ENCODE peak calls at places on chromosomes 1 and 21, in ten cellular contexts. R, I, V, A, N, C, P, B, O and J are unnamed samples.

GRCh38 chr1:216805233-216805632 is 82.0 kb upstream of the ESRRG start:
- DNase-seq in V (no peak), I (no peak), A (no peak), R (no peak), B (no peak), N (no peak), O (no peak), P (no peak), C (no peak), J (no peak)

GRCh38 chr1:224182866-224183590 is at the start of gene DEGS1:
- DNase-seq in A (peak; percentile 79), I (no peak), V (peak; percentile 86), P (no peak), B (peak; percentile 97), N (peak; percentile 88), R (peak; percentile 90), O (peak; percentile 92), C (peak; percentile 40), J (peak; percentile 94)

GRCh38 chr1:203380395-203381150 is 29.7 kb upstream of the FMOD start:
- DNase-seq in I (no peak), N (no peak), V (no peak), P (no peak), B (no peak), C (no peak), A (no peak), R (no peak), O (no peak), J (no peak)

GRCh38 chr1:4653796-4654715 is at the start of gene AJAP1:
- DNase-seq in I (no peak), R (no peak), V (no peak), N (no peak), B (no peak), A (no peak), C (no peak), P (no peak), O (no peak), J (no peak)

GRCh38 chr1:152479792-152480595 is 30.6 kb upstream of the LCE5A start:
- DNase-seq in R (no peak), N (peak; percentile 54), C (peak; percentile 63), B (no peak), I (no peak), A (no peak), O (peak; percentile 83), V (no peak), P (no peak), J (no peak)

GRCh38 chr1:168234846-168235547 is 9.2 kb downstream of the SFT2D2 start:
- DNase-seq in P (peak; percentile 24), A (no peak), I (no peak), C (peak; percentile 31), V (peak; percentile 64), R (no peak), B (no peak), O (peak; percentile 86), N (no peak), J (no peak)

GRCh38 chr1:102772831-102773230 is 335.5 kb downstream of the COL11A1 start:
- DNase-seq in B (no peak), A (no peak), V (no peak), C (no peak), R (no peak), P (no peak), O (peak; percentile 49), N (no peak), I (no peak), J (no peak)

GRCh38 chr21:44874497-44875331 is 1.2 kb upstream of the PTTG1IP start:
- DNase-seq in N (peak; percentile 66), B (peak; percentile 93), O (peak; percentile 63), I (no peak), A (peak; percentile 47), P (no peak), V (peak; percentile 61), R (peak; percentile 88), C (no peak), J (peak; percentile 83)

GRCh38 chr21:29267666-29268065 is 31.1 kb upstream of the BACH1 start:
- DNase-seq in A (no peak), O (no peak), B (no peak), N (no peak), I (no peak), C (no peak), R (no peak), V (no peak), P (no peak), J (no peak)

GRCh38 chr1:70509996-70510876 is 99.2 kb downstream of the CTH start:
- DNase-seq in B (no peak), C (peak; percentile 59), I (no peak), N (no peak), R (no peak), O (peak; percentile 89), V (peak; percentile 71), A (no peak), P (peak; percentile 52), J (no peak)

GRCh38 chr1:12600880-12601633 is 17.0 kb downstream of the DHRS3 start:
- DNase-seq in V (peak; percentile 56), O (peak; percentile 81), I (no peak), B (no peak), R (no peak), N (peak; percentile 68), P (no peak), A (no peak), C (no peak), J (no peak)

GRCh38 chr1:202122639-202123335 is at the start of gene GPR37L1:
- DNase-seq in R (no peak), P (no peak), O (peak; percentile 90), N (peak; percentile 77), C (no peak), B (no peak), V (peak; percentile 49), A (no peak), I (no peak), J (no peak)

GRCh38 chr21:17539743-17540341 is 27.0 kb downstream of the CXADR start:
- DNase-seq in C (no peak), O (peak; percentile 24), R (no peak), B (no peak), I (no peak), N (no peak), A (no peak), P (no peak), V (no peak), J (no peak)

GRCh38 chr1:17318262-17318661 is 10.3 kb downstream of the PADI4 start:
- DNase-seq in C (no peak), V (no peak), P (no peak), I (no peak), R (no peak), A (no peak), O (no peak), B (no peak), N (no peak), J (no peak)

GRCh38 chr1:17315542-17316130 is 7.6 kb downstream of the PADI4 start:
- DNase-seq in O (peak; percentile 46), I (no peak), B (peak; percentile 6), N (no peak), C (no peak), A (no peak), P (no peak), R (no peak), V (no peak), J (peak; percentile 35)

GRCh38 chr1:17316704-17317103 is 8.7 kb downstream of the PADI4 start:
- DNase-seq in N (no peak), I (no peak), C (no peak), O (no peak), A (no peak), R (no peak), P (no peak), B (peak; percentile 11), V (no peak), J (no peak)

GRCh38 chr1:17313910-17314309 is 5.9 kb downstream of the PADI4 start:
- DNase-seq in B (no peak), C (no peak), R (no peak), V (no peak), I (no peak), A (no peak), P (no peak), N (no peak), O (no peak), J (peak; percentile 41)

GRCh38 chr1:17314491-17314971 is 6.5 kb downstream of the PADI4 start:
- DNase-seq in B (no peak), R (no peak), A (no peak), N (no peak), O (no peak), I (no peak), C (no peak), P (no peak), V (no peak), J (peak; percentile 50)
- H3K4me3 ChIP-seq in B (no peak overlapping the region), R (no peak overlapping the region), A (no peak overlapping the region), N (no peak overlapping the region), O (no peak overlapping the region), I (no peak overlapping the region), C (no peak overlapping the region), P (no peak overlapping the region), V (no peak overlapping the region), J (no peak overlapping the region)

DNA sequence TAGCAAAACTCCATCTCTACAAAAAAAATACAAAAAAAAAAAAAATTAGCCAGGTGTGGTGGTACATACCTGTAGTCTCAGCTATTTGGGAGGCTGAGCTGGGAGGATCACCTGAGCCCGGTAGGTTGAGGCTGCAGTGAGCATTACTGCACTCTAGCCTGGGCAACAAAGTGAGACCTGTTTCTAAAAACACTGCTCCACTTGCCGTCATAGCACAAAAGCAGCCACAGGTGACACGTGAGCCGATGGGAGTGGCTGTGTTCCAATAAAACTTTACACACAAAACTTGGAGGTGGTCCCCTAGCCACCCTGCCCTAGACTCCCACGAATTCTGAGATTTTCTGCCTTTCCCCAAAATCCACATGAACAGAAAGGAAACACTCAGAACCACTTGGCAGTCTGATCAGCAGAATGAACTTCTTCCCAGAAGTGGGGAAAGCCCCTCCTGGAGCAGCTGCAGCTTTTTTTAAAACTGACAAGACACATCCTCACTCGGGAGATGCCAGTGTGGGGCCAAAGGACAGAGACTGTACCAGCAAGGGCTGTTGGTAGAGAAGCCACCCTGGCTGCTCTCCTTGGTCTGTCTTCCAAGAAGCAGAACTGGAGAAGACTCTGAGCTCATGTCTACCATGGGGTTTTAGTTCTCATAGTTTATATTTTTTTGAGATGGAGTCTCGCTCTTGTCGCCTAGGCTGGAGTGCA is 23.3 kb downstream of the PLEKHM2 start:
- DNase-seq in I (no peak), V (no peak), A (no peak), N (no peak), B (no peak), P (no peak), C (no peak), O (no peak), R (no peak), J (no peak)
- TF ChIP-seq POLR2AphosphoS5 in I (no peak), V (no peak), A (no peak), N (no peak), B (no peak), P (no peak), C (no peak), O (no peak), R (no peak), J (no peak)

GRCh38 chr1:3560199-3560955 is 50.9 kb downstream of the MEGF6 start:
- DNase-seq in N (no peak), C (no peak), A (no peak), P (no peak), I (no peak), V (no peak), O (no peak), R (no peak), B (no peak), J (no peak)
- H3K27me3 ChIP-seq in N (no peaks in the 10 kb centered on the region), C (no peaks in the 10 kb centered on the region), A (no peaks in the 10 kb centered on the region), P (no peaks in the 10 kb centered on the region), I (no peaks in the 10 kb centered on the region), V (no peaks in the 10 kb centered on the region), O (no peaks in the 10 kb centered on the region), R (peaks cover 6% of the 10 kb centered on the region), B (peaks cover 2% of the 10 kb centered on the region), J (no peaks in the 10 kb centered on the region)

DNA sequence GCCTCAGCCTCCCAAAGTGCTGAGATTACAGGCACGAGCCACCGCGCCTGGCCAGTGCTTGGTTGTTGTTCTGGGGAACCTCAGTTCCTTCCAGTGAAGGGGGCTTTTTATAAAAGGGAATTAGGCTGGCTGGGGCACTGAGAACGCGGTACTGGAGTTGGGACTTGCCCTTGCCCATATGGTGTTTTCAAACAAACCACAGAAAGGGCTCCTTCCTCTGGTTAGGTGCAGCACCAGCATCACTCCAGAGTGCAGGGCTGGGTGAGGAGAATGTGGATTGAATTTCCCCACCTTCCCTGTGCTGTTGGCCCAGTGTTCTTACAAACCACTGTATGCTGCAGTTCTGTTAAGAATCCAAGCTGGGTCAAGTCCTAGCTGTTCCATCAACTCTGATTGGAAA is 5.3 kb downstream of the MAN1C1 start:
- DNase-seq in R (no peak), N (no peak), A (no peak), O (no peak), B (no peak), P (no peak), C (no peak), I (no peak), V (no peak), J (no peak)
- H3K4me3 ChIP-seq in R (no peak overlapping the region), N (no peak overlapping the region), A (no peak overlapping the region), O (no peak overlapping the region), B (no peak overlapping the region), P (no peak overlapping the region), C (no peak overlapping the region), I (no peak overlapping the region), V (no peak overlapping the region), J (no peak overlapping the region)